ENCODE peak calls at places on chromosome 2, in eight cellular contexts. Z, H, M, E, G, I, B and R are unnamed samples. For H3K4me1, the result is how much of the 10 kb centered on the place peaks cover.

GRCh38 chr2:215851091-215851490 is 162.3 kb downstream of the MREG start:
- DNase-seq in M (peak), E (no peak), H (no peak), Z (no peak), G (no peak), I (peak), B (no peak), R (no peak)

GRCh38 chr2:169609264-169609663 is 25.1 kb downstream of the PPIG start:
- DNase-seq in B (no peak), H (no peak), Z (no peak), M (no peak), E (no peak), G (no peak), I (no peak), R (no peak)

GRCh38 chr2:187577310-187577709 is 23.1 kb upstream of the TFPI start:
- DNase-seq in Z (peak), G (no peak), B (no peak), E (no peak), M (no peak), H (no peak), I (no peak), R (no peak)

GRCh38 chr2:14601070-14601770 is 31.3 kb upstream of the LRATD1 start:
- DNase-seq in B (no peak), H (no peak), M (peak), E (no peak), Z (no peak), G (no peak), I (no peak), R (no peak)

GRCh38 chr2:42770288-42771131 is 6.6 kb upstream of the OXER1 start:
- DNase-seq in B (peak), E (no peak), H (no peak), Z (peak), I (peak), M (peak), G (no peak), R (no peak)

GRCh38 chr2:40451926-40452605 is at the start of gene SLC8A1:
- DNase-seq in M (peak), I (peak), H (no peak), E (no peak), Z (peak), B (peak), G (no peak), R (no peak)

GRCh38 chr2:171400395-171400794 is 33.4 kb downstream of the METTL8 start:
- DNase-seq in B (no peak), I (no peak), Z (no peak), G (no peak), H (no peak), M (no peak), E (no peak), R (no peak)

GRCh38 chr2:176729706-176730569 is 460.7 kb downstream of the MTX2 start:
- DNase-seq in I (peak), E (no peak), H (no peak), G (peak), Z (no peak), B (no peak), M (peak), R (no peak)

GRCh38 chr2:99472327-99472960 is 17.4 kb downstream of the REV1 start:
- DNase-seq in G (no peak), B (no peak), M (no peak), Z (no peak), H (no peak), E (no peak), I (no peak), R (no peak)

GRCh38 chr2:209721497-209721896 is 50.1 kb upstream of the UNC80 start:
- DNase-seq in I (peak), B (no peak), E (no peak), H (no peak), Z (no peak), G (no peak), M (peak), R (no peak)

GRCh38 chr2:9791711-9792110 is 51.6 kb upstream of the TAF1B start:
- DNase-seq in M (no peak), G (no peak), E (no peak), Z (no peak), B (no peak), H (no peak), I (no peak), R (no peak)

GRCh38 chr2:222418734-222419133 is 5.6 kb upstream of the SGPP2 start:
- DNase-seq in I (no peak), G (no peak), Z (no peak), B (no peak), H (no peak), M (no peak), E (no peak), R (no peak)

GRCh38 chr2:37191253-37191652 is 2.8 kb upstream of the SULT6B1 start:
- DNase-seq in Z (no peak), H (no peak), E (no peak), B (no peak), I (no peak), M (no peak), G (no peak), R (no peak)

GRCh38 chr2:2175381-2176090 is 155.5 kb downstream of the MYT1L start:
- DNase-seq in E (no peak), Z (no peak), M (no peak), B (no peak), G (no peak), I (no peak), H (no peak), R (no peak)

GRCh38 chr2:107036293-107036692 is 150.3 kb upstream of the ST6GAL2 start:
- DNase-seq in Z (no peak), I (no peak), M (no peak), G (no peak), B (no peak), E (no peak), H (no peak), R (no peak)

GRCh38 chr2:204407209-204408070 is 137.8 kb upstream of the PARD3B start:
- DNase-seq in H (no peak), E (no peak), B (no peak), Z (no peak), G (no peak), M (peak), I (no peak), R (peak)

GRCh38 chr2:134782107-134782506 is 56.3 kb upstream of the ACMSD start:
- DNase-seq in I (no peak), E (no peak), M (no peak), G (no peak), Z (no peak), B (no peak), H (no peak), R (no peak)

GRCh38 chr2:156343096-156343939 is 10.8 kb upstream of the NR4A2 start:
- DNase-seq in I (no peak), H (no peak), Z (no peak), E (no peak), M (no peak), B (no peak), G (no peak), R (no peak)

GRCh38 chr2:222034058-222034457 is 264.7 kb downstream of the PAX3 start:
- DNase-seq in E (peak), I (no peak), B (no peak), G (no peak), H (no peak), Z (no peak), M (no peak), R (no peak)

GRCh38 chr2:137992039-137992646 is 27.9 kb downstream of the HNMT start:
- DNase-seq in H (no peak), G (no peak), I (no peak), M (no peak), E (no peak), Z (peak), B (no peak), R (no peak)

GRCh38 chr2:174614261-174614660 is 16.7 kb upstream of the WIPF1 start:
- DNase-seq in B (no peak), I (peak), H (no peak), Z (no peak), G (no peak), M (peak), E (no peak), R (no peak)

GRCh38 chr2:31828891-31829290 is 181.9 kb downstream of the MEMO1 start:
- DNase-seq in M (no peak), Z (no peak), E (no peak), I (no peak), H (no peak), G (no peak), B (no peak), R (no peak)

GRCh38 chr2:60312618-60313017 is 240.8 kb downstream of the BCL11A start:
- DNase-seq in M (no peak), B (no peak), I (no peak), Z (no peak), G (no peak), H (peak), E (no peak), R (no peak)

GRCh38 chr2:53028259-53028658 is 739.3 kb upstream of the CHAC2 start:
- DNase-seq in B (no peak), M (peak), Z (peak), G (no peak), H (no peak), E (no peak), I (peak), R (no peak)

GRCh38 chr2:47653909-47654789 is 128.8 kb upstream of the MSH6 start:
- DNase-seq in B (no peak), I (peak), E (peak), H (no peak), M (no peak), G (no peak), Z (peak), R (peak)

GRCh38 chr2:70344195-70344594 is 42.3 kb upstream of the FAM136A start:
- DNase-seq in M (no peak), G (no peak), I (no peak), B (no peak), E (no peak), Z (no peak), H (no peak), R (no peak)

GRCh38 chr2:241017228-241017940 is 19.0 kb downstream of the SNED1 start:
- DNase-seq in I (no peak), B (peak), M (no peak), E (no peak), G (peak), H (no peak), Z (no peak), R (no peak)

GRCh38 chr2:190804182-190804795 is 76.3 kb upstream of the GLS start:
- DNase-seq in H (no peak), Z (peak), G (no peak), B (no peak), I (peak), E (no peak), M (no peak), R (no peak)

GRCh38 chr2:52335727-52336126 is 1303.8 kb upstream of the NRXN1 start:
- DNase-seq in E (no peak), M (no peak), Z (peak), I (no peak), H (no peak), B (no peak), G (no peak), R (no peak)

GRCh38 chr2:216142540-216142939 is 33.4 kb downstream of the XRCC5 start:
- DNase-seq in G (no peak), M (peak), B (no peak), E (no peak), Z (no peak), I (peak), H (peak), R (no peak)

GRCh38 chr2:119155633-119156032 is 2.9 kb downstream of the C1QL2 start:
- DNase-seq in I (no peak), B (no peak), Z (peak), G (no peak), E (no peak), H (no peak), M (no peak), R (no peak)

GRCh38 chr2:240839152-240840143 is 19.4 kb upstream of the KIF1A start:
- DNase-seq in H (no peak), E (no peak), M (peak), B (no peak), G (no peak), I (peak), Z (no peak), R (no peak)

GRCh38 chr2:166517533-166517932 is 23.5 kb upstream of the SCN7A start:
- DNase-seq in B (no peak), E (no peak), I (no peak), Z (no peak), M (no peak), H (no peak), G (no peak), R (no peak)

GRCh38 chr2:28989973-28990372 is 8.9 kb downstream of the TOGARAM2 start:
- DNase-seq in I (no peak), E (no peak), B (no peak), Z (no peak), M (no peak), G (no peak), H (no peak), R (no peak)

GRCh38 chr2:20536619-20537422 is 89.9 kb downstream of the RHOB start:
- DNase-seq in Z (no peak), E (no peak), B (peak), H (no peak), G (no peak), M (no peak), I (no peak), R (no peak)

GRCh38 chr2:168614291-168615018 is 158.4 kb downstream of the CERS6 start:
- DNase-seq in G (no peak), Z (peak), M (no peak), I (no peak), H (no peak), B (no peak), E (no peak), R (no peak)

GRCh38 chr2:9809064-9809356 is 34.3 kb upstream of the TAF1B start:
- DNase-seq in E (peak), Z (no peak), H (no peak), B (peak), I (no peak), G (no peak), M (no peak), R (no peak)

GRCh38 chr2:46007412-46007811 is 289.8 kb upstream of the EPAS1 start:
- DNase-seq in B (no peak), G (no peak), E (no peak), H (no peak), Z (no peak), I (no peak), M (no peak), R (no peak)
- H3K4me1 ChIP-seq in B (under half), G (under half), E (under half), H (under half), Z (under half), I (under half), M (under half), R (under half)

GRCh38 chr2:84251651-84252278 is 207.3 kb downstream of the SUCLG1 start:
- DNase-seq in E (no peak), H (no peak), I (no peak), B (no peak), M (no peak), G (no peak), Z (no peak), R (no peak)
- TF ChIP-seq CTCF in E (no peak), H (no peak), I (no peak), B (no peak), M (no peak), G (no peak), Z (no peak), R (no peak)

GRCh38 chr2:239757154-239757760 is 267.9 kb downstream of the NDUFA10 start:
- DNase-seq in I (no peak), M (no peak), H (no peak), B (no peak), Z (no peak), E (no peak), G (no peak), R (no peak)
- H3K4me3 ChIP-seq in I (no peak), M (no peak), H (no peak), B (no peak), Z (no peak), E (no peak), G (no peak), R (no peak)

DNA sequence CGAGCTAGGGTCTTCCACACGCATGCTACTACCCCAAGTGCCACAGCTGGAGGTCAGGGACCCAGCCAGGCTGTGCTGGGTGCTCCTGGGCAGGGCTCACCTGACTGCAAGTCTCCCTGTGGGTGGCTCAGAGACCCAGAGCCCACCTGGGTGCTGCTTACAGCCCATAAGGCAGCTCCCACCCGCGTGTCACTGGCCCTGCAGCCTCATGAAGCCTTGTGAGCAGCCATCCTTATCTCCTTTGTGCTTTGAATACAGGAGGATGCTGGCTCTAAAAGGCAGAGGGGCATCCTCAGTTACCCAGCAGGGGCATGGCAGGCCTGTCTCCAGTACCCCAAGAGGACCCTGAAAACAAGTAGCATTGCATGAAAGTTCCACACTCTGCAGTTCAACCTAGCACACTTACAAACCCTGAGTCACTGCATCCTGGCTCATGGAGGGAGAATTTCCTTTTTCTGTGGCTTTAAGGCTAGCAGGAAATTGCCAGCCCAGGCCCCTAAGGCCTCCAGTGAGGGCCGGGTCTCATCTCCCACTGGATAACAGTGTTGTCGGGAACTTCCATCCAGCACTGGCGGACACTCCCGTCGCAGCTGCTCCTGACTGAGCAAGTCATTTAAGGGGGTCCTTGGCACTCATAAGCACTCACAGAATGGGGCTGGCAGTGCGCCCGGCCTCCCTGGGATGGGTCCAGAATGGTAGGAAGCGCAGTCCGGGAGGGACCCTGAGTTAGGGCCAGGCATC is 137.1 kb downstream of the RPIA start:
- DNase-seq in B (no peak), Z (no peak), M (no peak), G (no peak), H (no peak), E (no peak), I (no peak), R (no peak)
- H3K4me1 ChIP-seq in B (under half), Z (under half), M (under half), G (under half), H (under half), E (under half), I (under half), R (under half)

DNA sequence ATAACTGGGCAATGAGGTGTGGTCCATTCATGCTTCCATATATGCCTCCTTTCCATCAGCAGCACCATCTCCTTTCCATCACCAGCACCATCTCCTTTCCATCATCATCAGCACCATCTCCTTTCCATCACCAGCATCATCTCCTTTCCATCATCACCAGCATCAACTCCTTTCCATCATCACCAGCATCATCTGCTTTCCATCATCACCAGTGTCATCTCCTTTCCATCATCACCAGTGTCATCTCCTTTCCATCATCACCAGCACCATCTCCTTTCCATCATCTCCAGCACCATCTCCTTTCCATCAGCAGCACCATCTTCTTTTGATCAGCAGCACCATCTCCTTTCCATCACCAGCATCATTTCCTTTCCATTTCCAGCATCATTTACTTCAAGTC is 297.5 kb upstream of the SPHKAP start:
- DNase-seq in H (no peak), E (no peak), Z (no peak), B (no peak), M (no peak), G (no peak), I (no peak), R (no peak)
- TF ChIP-seq CTCF in H (no peak), E (no peak), Z (no peak), B (no peak), M (no peak), G (no peak), I (no peak), R (no peak)

GRCh38 chr2:133576714-133577113 is 8.5 kb upstream of the NCKAP5 start:
- DNase-seq in Z (no peak), I (no peak), E (peak), B (no peak), G (no peak), M (no peak), H (no peak), R (peak)
- H3K4me3 ChIP-seq in Z (no peak), I (no peak), E (no peak), B (no peak), G (no peak), M (no peak), H (no peak), R (no peak)

GRCh38 chr2:128315122-128315828 is 3.4 kb downstream of the HS6ST1 start:
- DNase-seq in E (no peak), G (peak), B (no peak), M (no peak), Z (no peak), I (no peak), H (no peak), R (no peak)

GRCh38 chr2:128312411-128312810 is 6.3 kb downstream of the HS6ST1 start:
- DNase-seq in M (no peak), Z (no peak), I (no peak), H (no peak), G (no peak), E (peak), B (no peak), R (peak)

GRCh38 chr2:128313076-128313836 is 5.4 kb downstream of the HS6ST1 start:
- DNase-seq in I (no peak), M (peak), E (peak), Z (peak), B (peak), H (no peak), G (no peak), R (no peak)

GRCh38 chr2:128314348-128315121 is 4.1 kb downstream of the HS6ST1 start:
- DNase-seq in M (no peak), B (peak), H (no peak), G (peak), Z (no peak), E (peak), I (no peak), R (peak)

GRCh38 chr2:128314026-128314347 is 4.7 kb downstream of the HS6ST1 start:
- DNase-seq in G (no peak), B (no peak), Z (no peak), H (no peak), E (peak), I (no peak), M (no peak), R (peak)
- H3K4me1 ChIP-seq in G (half or more), B (half or more), Z (under half), H (under half), E (under half), I (under half), M (under half), R (under half)

GRCh38 chr2:152759290-152760072 is 41.1 kb downstream of the ARL6IP6 start:
- DNase-seq in E (no peak), B (no peak), G (no peak), H (no peak), Z (no peak), M (no peak), I (no peak), R (no peak)

GRCh38 chr2:152755029-152755428 is 36.6 kb downstream of the ARL6IP6 start:
- DNase-seq in H (peak), I (peak), M (no peak), B (no peak), G (no peak), E (no peak), Z (peak), R (no peak)
- TF ChIP-seq CTCF in H (peak), I (peak), M (no peak), B (no peak), G (no peak), E (no peak), Z (peak), R (no peak)